ENCODE peak calls at places on chromosomes 2 and 18, in ten cellular contexts. I is Daoy; Y is ELR; O is LoVo; N is CD4-positive, alpha-beta T cell; D is mesothelial cell of epicardium; V is non-pigmented ciliary epithelial cell; R is uterus; E is OCI-M1; C is T-helper 2 cell. S is an unnamed sample.

GRCh38 chr2:54945401-54946219 is 104.6 kb downstream of the RTN4 start:
- DNase-seq in V (no peak), I (no peak), D (no peak), C (no peak), E (no peak), O (no peak), N (no peak), R (peak; percentile 45), Y (peak; percentile 69), S (no peak)

GRCh38 chr2:191677091-191677645 is 768 bp upstream of the NABP1 start:
- DNase-seq in V (peak; percentile 93), E (peak; percentile 81), N (peak; percentile 17), D (no peak), O (peak; percentile 24), C (peak; percentile 10), I (peak; percentile 60), Y (peak; percentile 84), R (no peak), S (no peak)

GRCh38 chr18:31774960-31775359 is 14.3 kb upstream of the SLC25A52 start:
- DNase-seq in R (no peak), E (no peak), I (no peak), O (no peak), N (no peak), V (no peak), Y (no peak), D (no peak), C (no peak), S (no peak)

GRCh38 chr18:63264871-63265270 is 54.7 kb downstream of the BCL2 start:
- DNase-seq in C (no peak), Y (no peak), E (no peak), D (no peak), V (no peak), I (no peak), R (no peak), N (no peak), O (no peak), S (no peak)

GRCh38 chr2:71479261-71479660 is 25.9 kb downstream of the DYSF start:
- DNase-seq in O (no peak), C (no peak), V (no peak), R (no peak), Y (no peak), E (no peak), D (no peak), I (no peak), N (no peak), S (no peak)

GRCh38 chr2:170086117-170086688 is 91.7 kb upstream of the MYO3B start:
- DNase-seq in V (no peak), R (no peak), Y (no peak), C (no peak), N (no peak), E (no peak), D (no peak), I (no peak), O (no peak), S (no peak)

GRCh38 chr2:213251618-213252017 is 32.6 kb upstream of the SPAG16 start:
- DNase-seq in V (peak; percentile 56), C (no peak), Y (peak; percentile 81), O (peak; percentile 59), N (no peak), R (no peak), E (peak; percentile 83), D (no peak), I (peak; percentile 34), S (no peak)

GRCh38 chr2:134160793-134161504 is 92.9 kb upstream of the MGAT5 start:
- DNase-seq in R (no peak), V (no peak), E (peak; percentile 79), I (no peak), Y (peak; percentile 26), D (no peak), C (no peak), N (no peak), O (no peak), S (no peak)

GRCh38 chr2:47272031-47272864 is 117.1 kb upstream of the STPG4 start:
- DNase-seq in N (peak; percentile 35), D (peak; percentile 58), Y (peak; percentile 84), I (peak; percentile 68), R (peak; percentile 62), E (peak; percentile 72), V (no peak), O (peak; percentile 59), C (peak; percentile 36), S (peak; percentile 64)

GRCh38 chr2:70014959-70015358 is 53.5 kb upstream of the ASPRV1 start:
- DNase-seq in D (no peak), V (no peak), E (peak; percentile 22), R (no peak), C (no peak), Y (no peak), O (no peak), N (no peak), I (no peak), S (no peak)

GRCh38 chr2:10971855-10972348 is 60.2 kb downstream of the KCNF1 start:
- DNase-seq in C (no peak), N (no peak), D (no peak), I (no peak), O (no peak), R (no peak), V (no peak), E (peak; percentile 4), Y (no peak), S (no peak)

GRCh38 chr2:96267159-96267971 is 1.3 kb downstream of the CIAO1 start:
- DNase-seq in V (no peak), O (peak; percentile 59), E (peak; percentile 45), Y (peak; percentile 64), D (no peak), C (peak; percentile 17), I (peak; percentile 54), R (no peak), N (peak; percentile 17), S (peak; percentile 37)

GRCh38 chr2:145016711-145017110 is 496.8 kb upstream of the ZEB2 start:
- DNase-seq in I (no peak), Y (no peak), E (no peak), C (no peak), O (no peak), R (no peak), D (no peak), V (no peak), N (no peak), S (no peak)

GRCh38 chr18:11808001-11808855 is 43.0 kb upstream of the CHMP1B start:
- DNase-seq in R (no peak), I (peak; percentile 29), O (peak; percentile 63), Y (peak; percentile 74), E (no peak), V (no peak), C (no peak), N (no peak), D (no peak), S (no peak)

GRCh38 chr2:46171996-46172546 is 125.1 kb upstream of the EPAS1 start:
- DNase-seq in Y (peak; percentile 32), D (no peak), E (no peak), C (no peak), I (no peak), R (no peak), V (no peak), N (no peak), O (peak; percentile 48), S (no peak)

GRCh38 chr2:45879406-45879805 is 227.9 kb downstream of the PRKCE start:
- DNase-seq in E (no peak), C (no peak), N (no peak), Y (no peak), D (no peak), I (no peak), V (no peak), R (no peak), O (no peak), S (no peak)

GRCh38 chr2:11307764-11308415 is 36.5 kb downstream of the ROCK2 start:
- DNase-seq in N (no peak), Y (no peak), O (no peak), C (no peak), R (no peak), V (no peak), D (no peak), I (no peak), E (no peak), S (no peak)

GRCh38 chr2:85137131-85137530 is 3.9 kb downstream of the TCF7L1 start:
- DNase-seq in D (no peak), C (no peak), R (no peak), N (no peak), E (no peak), Y (no peak), I (no peak), V (no peak), O (no peak), S (no peak)

GRCh38 chr2:102141011-102141914 is 1.3 kb upstream of the IL1R1 start:
- DNase-seq in O (no peak), I (no peak), V (no peak), R (peak; percentile 29), Y (peak; percentile 80), N (no peak), C (no peak), E (no peak), D (no peak), S (no peak)

GRCh38 chr18:36464126-36464651 is 166.7 kb downstream of the FHOD3 start:
- DNase-seq in Y (no peak), N (no peak), I (no peak), R (no peak), O (peak; percentile 17), V (no peak), D (no peak), C (no peak), E (no peak), S (no peak)

GRCh38 chr18:73235491-73235890 is 367.7 kb upstream of the NETO1 start:
- DNase-seq in E (no peak), D (no peak), C (no peak), I (peak; percentile 89), O (peak; percentile 10), Y (peak; percentile 74), R (no peak), N (no peak), V (peak; percentile 97), S (no peak)

GRCh38 chr18:49921278-49922037 is 108.1 kb upstream of the ACAA2 start:
- DNase-seq in V (no peak), R (no peak), N (no peak), O (no peak), Y (no peak), I (no peak), D (no peak), E (no peak), C (no peak), S (no peak)

GRCh38 chr2:109148347-109148746 is 19.3 kb downstream of the SH3RF3 start:
- DNase-seq in Y (peak; percentile 51), O (no peak), D (no peak), I (peak; percentile 18), N (no peak), E (no peak), R (no peak), C (no peak), V (no peak), S (no peak)

GRCh38 chr2:56047136-56047535 is 123.6 kb upstream of the EFEMP1 start:
- DNase-seq in R (no peak), Y (no peak), I (no peak), V (no peak), O (no peak), E (no peak), D (no peak), C (no peak), N (no peak), S (no peak)

GRCh38 chr2:236342951-236343350 is 78.7 kb upstream of the ASB18 start:
- DNase-seq in V (no peak), E (no peak), I (no peak), O (no peak), C (no peak), D (no peak), N (no peak), Y (no peak), R (no peak), S (no peak)

GRCh38 chr18:80176334-80177080 is 67.4 kb downstream of the ADNP2 start:
- DNase-seq in I (no peak), C (no peak), O (no peak), V (no peak), Y (no peak), N (no peak), D (no peak), E (no peak), R (peak; percentile 31), S (no peak)

GRCh38 chr2:223937535-223937934 is 7.6 kb downstream of the WDFY1 start:
- DNase-seq in V (no peak), D (no peak), Y (no peak), N (no peak), O (no peak), I (no peak), R (no peak), E (no peak), C (no peak), S (no peak)

GRCh38 chr2:48531141-48531648 is 1.2 kb downstream of the STON1 start:
- DNase-seq in I (peak; percentile 83), C (no peak), Y (peak; percentile 58), E (peak; percentile 53), V (peak; percentile 61), N (no peak), R (no peak), D (no peak), O (peak; percentile 32), S (no peak)

S was measured in natural killer cell.